ENCODE peak calls at places on chromosome 20, in six cellular contexts. L, Y, H, M, B and C are unnamed samples.

GRCh38 chr20:36482044-36482473 is 59.3 kb upstream of the MYL9 start:
- DNase-seq in M (no peak), Y (no peak), H (peak; percentile 41), B (peak; percentile 61), L (no peak), C (peak; percentile 98)

GRCh38 chr20:63015665-63016361 is 9.0 kb upstream of the BHLHE23 start:
- DNase-seq in B (no peak), L (no peak), H (no peak), M (no peak), Y (no peak), C (no peak)

GRCh38 chr20:3238616-3239025 is 369 bp downstream of the SLC4A11 start:
- DNase-seq in B (no peak), Y (no peak), M (no peak), L (peak; percentile 41), H (no peak), C (peak; percentile 76)

GRCh38 chr20:8401491-8401890 is 269.4 kb downstream of the PLCB1 start:
- DNase-seq in H (no peak), Y (no peak), L (no peak), B (no peak), M (no peak), C (no peak)

GRCh38 chr20:31496761-31497295 is 17.4 kb upstream of the HM13 start:
- DNase-seq in H (no peak), L (peak; percentile 52), B (no peak), Y (no peak), M (no peak), C (no peak)

GRCh38 chr20:675453-676314 is at the start of gene SCRT2:
- DNase-seq in L (peak; percentile 92), H (no peak), B (peak; percentile 74), M (peak; percentile 54), Y (peak; percentile 27), C (peak; percentile 75)

GRCh38 chr20:57611605-57612311 is 8.5 kb downstream of the ZBP1 start:
- DNase-seq in M (peak; percentile 13), B (peak; percentile 15), L (peak; percentile 1), H (no peak), Y (no peak), C (no peak)

GRCh38 chr20:46993465-46994095 is 98.9 kb downstream of the EYA2 start:
- DNase-seq in B (no peak), M (no peak), L (no peak), Y (no peak), H (no peak), C (no peak)

GRCh38 chr20:46485431-46485830 is 27.9 kb downstream of the ZNF334 start:
- DNase-seq in H (no peak), M (no peak), Y (no peak), B (no peak), L (no peak), C (no peak)

GRCh38 chr20:57676517-57677322 is 33.1 kb downstream of the PMEPA1 start:
- DNase-seq in M (no peak), Y (peak; percentile 27), H (no peak), B (no peak), L (no peak), C (no peak)

GRCh38 chr20:56735087-56735642 is 106.1 kb downstream of the TFAP2C start:
- DNase-seq in H (no peak), L (no peak), M (no peak), B (no peak), Y (no peak), C (no peak)

GRCh38 chr20:64143018-64143801 is 21.0 kb upstream of the MYT1 start:
- DNase-seq in L (no peak), M (no peak), B (no peak), Y (no peak), H (no peak), C (peak; percentile 42)

GRCh38 chr20:32344835-32345506 is 13.2 kb upstream of the ASXL1 start:
- DNase-seq in Y (no peak), H (no peak), L (no peak), M (no peak), B (peak; percentile 17), C (peak; percentile 51)

GRCh38 chr20:18001131-18001921 is 32.5 kb downstream of the MGME1 start:
- DNase-seq in Y (peak; percentile 24), M (peak; percentile 26), L (peak; percentile 71), B (peak; percentile 61), H (peak; percentile 63), C (peak; percentile 17)

GRCh38 chr20:23401051-23401450 is 20.2 kb downstream of the NAPB start:
- DNase-seq in L (no peak), M (no peak), B (no peak), Y (no peak), H (no peak), C (no peak)